ENCODE peak calls at places on chromosomes 4 and X, in four cellular contexts. D is IMR-90, I is psoas muscle, T is dorsolateral prefrontal cortex. X is an unnamed sample.
A peak's percentile ranks its signal among the peaks of the same experiment; 100 is the strongest.

GRCh38 chr4:121119715-121120114 is 44.4 kb downstream of the TNIP3 start:
- DNase-seq in D (no peak), I (no peak), T (no peak), X (no peak)

GRCh38 chrX:45445745-45446412 is 245.2 kb upstream of the DIPK2B start:
- DNase-seq in D (peak; percentile 76), I (no peak), T (no peak), X (peak; percentile 74)

GRCh38 chr4:54090804-54091623 is 8.9 kb upstream of the GSX2 start:
- DNase-seq in D (peak; percentile 33), I (peak; percentile 50), T (no peak), X (peak; percentile 24)

GRCh38 chr4:22692736-22693135 is at the start of gene GBA3:
- DNase-seq in D (no peak), I (no peak), T (no peak), X (no peak)

GRCh38 chr4:130478406-130478805 is 1382.5 kb downstream of the C4orf33 start:
- DNase-seq in D (peak; percentile 87), I (no peak), T (no peak), X (peak; percentile 62)

GRCh38 chrX:101659601-101660063 is at the start of gene ARMCX2:
- DNase-seq in D (peak; percentile 69), I (no peak), T (peak; percentile 70), X (peak; percentile 67)

GRCh38 chr4:64497526-64497925 is 88.3 kb upstream of the TECRL start:
- DNase-seq in D (no peak), I (no peak), T (no peak), X (no peak)

GRCh38 chrX:76850851-76851250 is 423.3 kb downstream of the MAGEE1 start:
- DNase-seq in D (no peak), I (no peak), T (no peak), X (no peak)

GRCh38 chr4:112649055-112649408 is 12.1 kb downstream of the LARP7 start:
- DNase-seq in D (no peak), I (no peak), T (no peak), X (no peak)

GRCh38 chr4:112648263-112649054 is 11.5 kb downstream of the LARP7 start:
- DNase-seq in D (peak; percentile 33), I (no peak), T (no peak), X (no peak)

GRCh38 chr4:112645541-112646329 is 8.8 kb downstream of the LARP7 start:
- DNase-seq in D (no peak), I (no peak), T (no peak), X (no peak)

GRCh38 chr4:112647785-112648184 is 10.8 kb downstream of the LARP7 start:
- DNase-seq in D (no peak), I (no peak), T (no peak), X (no peak)

GRCh38 chr4:112646632-112647537 is 9.9 kb downstream of the LARP7 start:
- DNase-seq in D (no peak), I (no peak), T (no peak), X (no peak)
- H3K4me3 ChIP-seq in D (no peak overlapping the region), I (no peak overlapping the region), T (no peak overlapping the region), X (no peak overlapping the region)

GRCh38 chr4:37938208-37938607 is 22.0 kb upstream of the PTTG2 start:
- DNase-seq in D (no peak), I (no peak), T (no peak), X (no peak)

GRCh38 chr4:37934096-37934495 is 26.1 kb upstream of the PTTG2 start:
- DNase-seq in D (no peak), I (peak; percentile 92), T (no peak), X (no peak)

GRCh38 chr4:37934609-37935008 is 25.6 kb upstream of the PTTG2 start:
- DNase-seq in D (no peak), I (no peak), T (no peak), X (no peak)

GRCh38 chr4:37935026-37935425 is 25.2 kb upstream of the PTTG2 start:
- DNase-seq in D (no peak), I (no peak), T (no peak), X (no peak)

DNA sequence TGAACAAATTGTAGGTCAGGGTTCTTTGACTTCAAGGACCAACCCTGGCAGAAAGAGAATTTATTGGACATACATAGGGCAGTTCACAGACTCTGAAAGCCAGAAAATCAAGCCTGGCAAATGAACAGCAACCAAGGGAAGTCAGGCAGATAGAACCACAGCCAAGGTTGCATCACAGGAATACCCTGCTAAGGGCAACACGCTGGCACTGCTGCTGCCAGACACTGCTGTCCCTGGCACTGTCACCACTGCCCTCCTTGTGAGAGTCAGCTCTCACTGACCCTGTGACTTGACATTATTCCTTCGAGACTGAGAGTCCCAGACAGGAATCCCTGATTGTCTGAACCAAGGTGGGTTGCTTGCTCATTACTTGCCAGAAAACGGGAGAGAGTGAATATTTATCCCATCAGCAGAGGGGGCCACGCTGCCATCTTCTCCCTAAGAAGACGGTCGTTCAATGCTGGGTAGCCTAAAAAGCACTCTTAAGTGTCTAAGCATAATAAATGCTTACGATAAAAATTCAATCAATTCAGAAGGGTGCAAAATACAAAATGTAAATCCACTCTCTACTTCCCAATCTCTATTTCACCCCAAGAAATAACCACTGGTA is 23.2 kb upstream of the PTTG2 start:
- DNase-seq in D (no peak), I (peak; percentile 91), T (no peak), X (no peak)
- TF ChIP-seq CTCF in D (no peak), I (no peak), T (no peak), X (no peak)

GRCh38 chrX:47584714-47585113 is 2.5 kb downstream of the TIMP1 start:
- DNase-seq in D (no peak), I (no peak), T (no peak), X (no peak)
- H3K4me3 ChIP-seq in D (peak overlapping the region; percentile 4), I (no peak overlapping the region), T (no peak overlapping the region), X (peak overlapping the region; percentile 17)

GRCh38 chr4:103484521-103484920 is 235.3 kb downstream of the TACR3 start:
- DNase-seq in D (no peak), I (no peak), T (no peak), X (no peak)

GRCh38 chr4:103482893-103483292 is 236.9 kb downstream of the TACR3 start:
- DNase-seq in D (no peak), I (no peak), T (no peak), X (no peak)

GRCh38 chr4:103478210-103478609 is 241.6 kb downstream of the TACR3 start:
- DNase-seq in D (no peak), I (no peak), T (no peak), X (no peak)

GRCh38 chr4:103482471-103482870 is 237.3 kb downstream of the TACR3 start:
- DNase-seq in D (no peak), I (no peak), T (no peak), X (peak; percentile 8)

DNA sequence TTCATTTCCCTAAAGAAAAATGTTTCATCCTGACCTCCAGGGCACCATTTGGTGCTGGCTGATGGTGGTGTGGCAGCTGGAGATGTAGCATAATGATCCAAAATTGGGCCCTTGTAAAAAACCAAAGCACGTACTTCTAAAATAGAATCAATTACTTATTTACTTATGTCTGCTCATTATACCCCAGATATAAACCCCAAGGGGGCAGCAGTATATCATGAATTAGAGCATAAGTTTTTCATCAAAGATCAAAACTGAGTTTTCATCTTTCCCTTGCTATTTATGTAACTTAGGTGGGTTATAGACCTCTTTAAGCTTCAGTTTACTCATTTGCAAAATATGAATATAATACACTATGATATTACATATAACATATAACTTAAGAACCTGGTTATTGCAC is 241.1 kb downstream of the TACR3 start:
- DNase-seq in D (no peak), I (no peak), T (no peak), X (no peak)
- TF ChIP-seq CTCF in D (peak; percentile 13), I (no peak), T (no peak), X (peak; percentile 31)

GRCh38 chr4:47913858-47914218 is 545 bp downstream of the NFXL1 start:
- DNase-seq in D (no peak), I (peak; percentile 68), T (peak; percentile 46), X (no peak)

GRCh38 chr4:47914926-47915237 is 499 bp upstream of the NFXL1 start:
- DNase-seq in D (no peak), I (no peak), T (no peak), X (no peak)

GRCh38 chr4:47914219-47914925 is at the start of gene NFXL1:
- DNase-seq in D (peak; percentile 96), I (peak; percentile 98), T (peak; percentile 96), X (peak; percentile 96)

GRCh38 chr4:47913328-47913727 is 1.1 kb downstream of the NFXL1 start:
- DNase-seq in D (peak; percentile 34), I (no peak), T (no peak), X (peak; percentile 21)

DNA sequence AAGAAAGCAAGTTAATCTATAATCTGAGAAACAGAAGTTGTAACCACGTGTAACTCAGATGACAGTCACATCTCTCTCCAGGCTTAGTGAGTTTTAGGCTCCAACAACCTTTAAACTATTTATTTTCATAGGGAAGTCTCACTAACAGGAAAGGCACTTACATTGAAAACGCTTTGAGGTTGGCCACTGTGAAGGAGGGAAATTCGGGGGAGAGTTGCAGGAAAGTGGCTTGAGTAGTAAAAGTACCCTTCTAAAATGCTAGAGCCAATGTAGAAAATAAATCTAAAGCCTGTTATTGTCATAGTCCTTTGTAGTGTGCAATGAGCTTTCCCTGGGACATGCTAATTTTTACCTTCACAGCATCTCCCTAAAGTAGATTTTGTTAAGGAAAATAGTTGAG is 995 bp upstream of the NFXL1 start:
- DNase-seq in D (no peak), I (no peak), T (no peak), X (no peak)
- H3K4me3 ChIP-seq in D (no peak overlapping the region), I (peak overlapping the region; percentile 85), T (no peak overlapping the region), X (no peak overlapping the region)

GRCh38 chrX:66004928-66005831 is 34.7 kb downstream of the VSIG4 start:
- DNase-seq in D (no peak), I (no peak), T (no peak), X (no peak)

GRCh38 chrX:66009231-66009845 is 30.5 kb downstream of the VSIG4 start:
- DNase-seq in D (no peak), I (no peak), T (no peak), X (no peak)

GRCh38 chrX:66007851-66008250 is 32.0 kb downstream of the VSIG4 start:
- DNase-seq in D (no peak), I (no peak), T (no peak), X (no peak)

GRCh38 chrX:66005832-66006449 is 33.9 kb downstream of the VSIG4 start:
- DNase-seq in D (no peak), I (no peak), T (no peak), X (no peak)

DNA sequence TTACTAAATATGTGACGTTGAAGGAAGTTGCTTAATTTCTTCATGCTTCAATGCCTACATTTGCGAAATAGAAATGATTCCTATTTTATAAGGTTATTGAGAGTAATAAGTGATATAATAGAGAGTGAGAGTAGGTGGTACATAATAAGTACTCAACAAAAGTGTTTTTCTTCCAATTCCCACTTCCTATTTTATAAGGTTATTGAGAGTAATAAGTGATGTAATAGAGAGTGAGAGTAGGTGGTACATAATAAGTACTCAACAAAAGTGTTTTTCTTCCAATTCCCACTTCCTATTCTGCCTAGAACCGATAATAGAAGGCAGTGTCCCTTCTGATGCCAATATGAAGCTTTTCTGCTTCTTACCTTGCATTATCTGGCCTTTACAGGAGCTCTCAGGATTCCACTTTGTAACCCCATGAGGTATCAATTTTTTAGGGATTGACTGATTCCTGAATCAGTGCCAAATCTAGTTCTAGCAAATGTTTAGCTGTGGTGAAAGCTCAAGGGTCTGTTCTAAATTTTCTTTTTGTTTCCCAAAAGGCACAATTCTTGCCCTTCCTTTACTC is 31.4 kb downstream of the VSIG4 start:
- DNase-seq in D (no peak), I (no peak), T (no peak), X (no peak)
- TF ChIP-seq CTCF in D (no peak), I (no peak), T (no peak), X (no peak)